ENCODE peak calls at places on chromosome 10, in nine cellular contexts. J is CD8-positive, alpha-beta T cell; X is psoas muscle; L is CD8-positive, alpha-beta memory T cell; T is tibial artery; V is HL-60; A is CD4-positive, alpha-beta T cell; E is GM23248; C is neural progenitor cell. O is an unnamed sample. For H3K27me3, the result is how much of the 10 kb centered on the place peaks cover.

GRCh38 chr10:71290806-71291205 is 28.3 kb upstream of the SLC29A3 start:
- DNase-seq in A (no peak), C (no peak), T (no peak), E (no peak), J (no peak), V (no peak), L (no peak), X (no peak), O (no peak)

GRCh38 chr10:113453351-113453750 is 99.5 kb upstream of the HABP2 start:
- DNase-seq in C (no peak), T (no peak), L (no peak), V (no peak), E (no peak), J (no peak), X (no peak), A (no peak), O (no peak)

GRCh38 chr10:116254422-116255152 is 18.4 kb downstream of the GFRA1 start:
- DNase-seq in L (no peak), T (no peak), X (no peak), A (no peak), E (no peak), J (no peak), C (peak), V (no peak), O (no peak)

GRCh38 chr10:26637521-26638275 is 59.8 kb upstream of the PDSS1 start:
- DNase-seq in A (no peak), E (no peak), L (no peak), J (no peak), C (no peak), V (no peak), T (no peak), X (no peak), O (no peak)

GRCh38 chr10:132838346-132838970 is 52.5 kb upstream of the NKX6-2 start:
- DNase-seq in L (no peak), V (no peak), J (no peak), C (no peak), E (no peak), X (no peak), T (no peak), A (no peak), O (peak)

GRCh38 chr10:22690614-22691431 is 23.6 kb downstream of the PIP4K2A start:
- DNase-seq in T (no peak), V (no peak), C (peak), E (peak), X (no peak), L (no peak), A (no peak), J (no peak), O (no peak)

GRCh38 chr10:118557946-118558345 is 37.5 kb downstream of the PRLHR start:
- DNase-seq in V (no peak), T (no peak), X (no peak), L (no peak), C (no peak), A (no peak), E (no peak), J (no peak), O (no peak)

GRCh38 chr10:107546239-107546638 is 381.7 kb upstream of the SORCS1 start:
- DNase-seq in A (no peak), T (no peak), J (no peak), L (no peak), E (peak), C (no peak), X (no peak), V (no peak), O (no peak)

GRCh38 chr10:96306516-96306915 is 2.3 kb downstream of the DNTT start:
- DNase-seq in X (peak), A (no peak), T (peak), V (peak), J (no peak), E (no peak), L (no peak), C (no peak), O (peak)

GRCh38 chr10:129864601-129865126 is 99.4 kb downstream of the EBF3 start:
- DNase-seq in X (no peak), A (no peak), V (no peak), E (peak), J (no peak), C (no peak), T (no peak), L (no peak), O (no peak)

GRCh38 chr10:75718996-75719395 is 287.6 kb downstream of the LRMDA start:
- DNase-seq in E (no peak), X (no peak), A (no peak), V (no peak), T (no peak), L (no peak), C (no peak), J (no peak), O (no peak)

GRCh38 chr10:31578181-31578852 is 259.3 kb downstream of the ZEB1 start:
- DNase-seq in C (no peak), A (no peak), J (no peak), L (no peak), E (no peak), V (no peak), X (no peak), T (no peak), O (no peak)

GRCh38 chr10:61902448-61903183 is 1.1 kb downstream of the ARID5B start:
- DNase-seq in E (peak), X (no peak), A (peak), L (peak), C (peak), T (peak), J (peak), V (peak), O (no peak)

GRCh38 chr10:4519691-4520402 is 306.2 kb upstream of the AKR1E2 start:
- DNase-seq in C (no peak), E (peak), A (no peak), J (no peak), X (no peak), V (no peak), L (no peak), T (no peak), O (no peak)

GRCh38 chr10:77120012-77120411 is 517.6 kb downstream of the KCNMA1 start:
- DNase-seq in V (no peak), T (no peak), C (no peak), A (no peak), J (no peak), X (no peak), E (no peak), L (no peak), O (no peak)

GRCh38 chr10:97686301-97686961 is 610 bp downstream of the AVPI1 start:
- DNase-seq in A (no peak), X (no peak), E (peak), J (no peak), T (no peak), V (no peak), L (no peak), C (no peak), O (no peak)

GRCh38 chr10:15433850-15434537 is 62.9 kb upstream of the FAM171A1 start:
- DNase-seq in E (peak), X (no peak), C (peak), V (peak), T (no peak), L (peak), A (no peak), J (no peak), O (no peak)

GRCh38 chr10:102776779-102777417 is 33.1 kb downstream of the WBP1L start:
- DNase-seq in A (no peak), V (peak), J (no peak), E (peak), T (peak), L (no peak), C (peak), X (peak), O (peak)

GRCh38 chr10:90007226-90007625 is 305.8 kb downstream of the KIF20B start:
- DNase-seq in C (no peak), L (no peak), A (no peak), V (no peak), J (no peak), T (no peak), E (peak), X (no peak), O (no peak)

DNA sequence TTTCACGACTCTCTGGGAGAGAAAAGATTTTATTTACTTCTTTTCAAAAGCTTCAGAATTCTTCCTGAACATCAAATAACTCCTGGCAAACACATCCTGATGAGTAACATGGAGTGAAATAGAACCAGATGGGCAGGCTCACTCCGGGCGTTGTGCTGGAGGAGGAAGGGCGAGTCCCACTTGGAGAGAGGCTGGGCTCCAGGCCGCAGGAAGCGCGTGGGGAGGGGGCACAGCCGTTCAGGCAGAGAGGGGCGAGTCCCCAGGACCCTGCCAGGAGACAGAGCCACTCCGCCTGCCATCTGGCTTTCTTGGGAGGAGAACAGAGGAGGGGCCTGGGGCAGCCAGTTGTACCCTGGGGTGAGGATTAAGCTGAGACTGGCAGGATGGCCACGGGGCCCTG is 265.9 kb upstream of the ZMIZ1 start:
- DNase-seq in T (peak), L (no peak), A (no peak), E (peak), C (peak), J (no peak), X (peak), V (no peak), O (peak)
- H3K27ac ChIP-seq in T (peak), L (no peak), A (no peak), E (peak), C (no peak), J (no peak), X (peak), V (no peak), O (no peak)

DNA sequence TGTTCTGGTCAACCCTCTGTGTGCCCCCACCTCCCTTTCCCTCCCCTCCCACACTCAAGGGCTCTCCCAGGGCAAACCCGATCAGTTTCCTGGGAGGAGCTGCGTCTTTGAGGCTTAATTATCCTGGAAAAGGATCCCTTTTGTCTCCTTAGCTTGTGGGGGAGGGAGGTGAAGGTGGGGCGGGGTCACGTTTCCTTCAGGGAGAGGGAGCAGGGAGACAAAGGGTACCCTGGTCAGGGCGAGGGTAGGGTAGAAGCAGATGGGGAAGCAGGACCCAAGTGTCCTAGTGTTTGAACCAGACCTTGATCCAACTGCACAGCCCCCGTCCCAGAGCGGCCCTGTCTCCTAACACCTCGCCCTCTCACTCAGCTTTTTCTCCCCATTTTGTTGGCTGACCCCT is 90.1 kb downstream of the HIF1AN start:
- DNase-seq in X (no peak), J (no peak), E (no peak), C (peak), A (no peak), V (no peak), L (no peak), T (no peak), O (no peak)
- H3K27me3 ChIP-seq in X (under half), J (under half), E (under half), C (half or more), A (under half), V (under half), L (under half), T (half or more), O (under half)

GRCh38 chr10:47165711-47166404 is 134.1 kb upstream of the GDF10 start:
- DNase-seq in V (peak), C (no peak), L (peak), J (peak), X (peak), A (peak), T (peak), E (peak), O (peak)
- H3K27ac ChIP-seq in V (peak), C (no peak), L (no peak), J (peak), X (no peak), A (peak), T (peak), E (peak), O (peak)

GRCh38 chr10:46538155-46538554 is 18.3 kb downstream of the GPRIN2 start:
- DNase-seq in E (no peak), X (no peak), V (no peak), L (no peak), T (no peak), J (no peak), C (no peak), A (no peak), O (peak)

GRCh38 chr10:46536781-46537180 is 19.7 kb downstream of the GPRIN2 start:
- DNase-seq in E (no peak), V (no peak), L (no peak), X (peak), T (no peak), C (no peak), A (no peak), J (no peak), O (peak)

GRCh38 chr10:46538723-46539426 is 17.6 kb downstream of the GPRIN2 start:
- DNase-seq in E (peak), C (no peak), V (no peak), L (no peak), T (no peak), J (no peak), A (no peak), X (no peak), O (no peak)

GRCh38 chr10:46536171-46536570 is 20.3 kb downstream of the GPRIN2 start:
- DNase-seq in C (no peak), L (no peak), T (no peak), X (peak), V (no peak), J (no peak), E (no peak), A (no peak), O (peak)

DNA sequence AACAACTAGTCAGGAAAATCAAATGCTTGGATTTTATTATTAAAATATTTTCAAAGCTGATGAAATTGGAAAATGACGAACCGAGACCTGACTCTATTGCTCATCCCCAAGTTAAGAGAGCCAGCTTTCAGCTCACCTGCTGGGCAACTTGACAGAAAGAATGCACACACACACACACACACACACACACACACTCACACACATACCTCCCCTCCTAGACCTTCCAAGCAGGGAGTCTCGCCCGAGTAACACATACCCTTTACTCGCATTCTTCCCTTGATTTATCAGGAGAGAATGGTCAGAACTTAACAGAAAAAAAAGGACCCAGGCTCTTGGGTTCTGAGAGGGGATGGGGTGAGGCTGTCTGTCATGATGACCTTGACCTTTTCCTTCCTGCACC is 19.1 kb downstream of the GPRIN2 start:
- DNase-seq in X (no peak), J (no peak), T (no peak), C (peak), A (no peak), V (no peak), E (no peak), L (no peak), O (peak)
- H3K27me3 ChIP-seq in X (under half), J (under half), T (under half), C (under half), A (under half), V (under half), E (under half), L (under half), O (under half)

GRCh38 chr10:99337261-99337905 is 8.2 kb downstream of the CNNM1 start:
- DNase-seq in T (no peak), A (no peak), E (peak), J (no peak), C (no peak), L (no peak), X (no peak), V (no peak), O (no peak)
- H3K27ac ChIP-seq in T (no peak), A (no peak), E (no peak), J (no peak), C (no peak), L (no peak), X (no peak), V (no peak), O (no peak)

DNA sequence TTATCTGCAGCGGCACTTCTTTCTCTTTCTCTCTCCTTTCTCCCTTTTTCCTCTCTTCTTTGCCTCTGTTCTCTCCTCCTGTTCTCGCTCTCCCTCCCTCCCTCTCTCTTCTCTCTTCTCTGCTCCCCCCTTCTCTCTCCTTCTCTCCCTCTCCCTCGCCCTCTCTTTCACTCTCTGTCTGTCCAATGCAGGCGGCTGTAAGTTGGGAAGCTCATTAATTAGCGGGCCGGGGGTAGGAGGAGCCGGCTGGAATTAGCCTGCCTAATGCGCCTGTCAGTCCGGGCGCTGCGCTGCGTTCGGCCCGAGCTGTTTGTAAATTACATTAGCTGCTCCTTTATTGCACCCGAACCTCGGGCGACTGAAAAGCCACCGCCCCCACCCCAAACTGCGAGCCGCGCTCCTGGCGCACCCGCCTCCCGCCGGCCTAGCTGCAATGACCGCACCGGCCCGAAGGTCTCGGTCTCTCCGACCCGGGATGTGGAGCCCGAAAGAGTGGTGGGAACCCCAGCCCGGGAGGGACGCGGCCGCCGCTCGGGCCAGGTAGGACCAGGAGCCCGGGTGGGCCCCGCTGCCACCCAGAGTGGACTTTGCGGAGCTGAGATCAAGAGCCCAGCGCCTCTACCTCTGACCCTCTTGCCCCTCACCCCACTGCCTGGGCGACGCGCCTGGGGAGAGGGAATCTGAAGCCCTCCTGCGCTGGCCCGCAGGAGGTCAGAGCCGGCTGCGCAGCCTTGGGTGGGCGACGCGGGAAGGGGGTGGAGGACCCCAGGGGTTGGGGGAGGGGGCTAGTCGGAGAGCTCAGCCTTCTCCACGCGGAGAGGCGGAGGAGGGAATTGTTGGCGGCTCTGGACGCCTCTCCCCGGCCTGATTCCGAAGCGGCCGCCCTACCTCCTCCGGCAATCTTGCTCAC is at the start of gene LBX1:
- DNase-seq in T (no peak), J (no peak), L (no peak), X (no peak), A (no peak), C (peak), V (no peak), E (peak), O (no peak)
- H3K27me3 ChIP-seq in T (half or more), J (half or more), L (half or more), X (under half), A (half or more), C (half or more), V (half or more), E (half or more), O (under half)

O was measured in aorta.